ENCODE peak calls at places on chromosome 22, in five cellular contexts. P is suprapubic skin, Q is prostate gland, R is stomach, Z is transverse colon. F is an unnamed sample.

GRCh38 chr22:21951931-21952465 is 650 bp downstream of the PPM1F start:
- DNase-seq in R (peak; percentile 57), P (no peak), Q (peak; percentile 46), Z (peak; percentile 44), F (no peak)

GRCh38 chr22:25663654-25664053 is 78.3 kb upstream of the MYO18B start:
- DNase-seq in R (no peak), Z (no peak), P (no peak), Q (no peak), F (no peak)

GRCh38 chr22:50082961-50083461 is 2.2 kb downstream of the MLC1 start:
- DNase-seq in P (no peak), R (no peak), Z (peak; percentile 24), Q (no peak), F (no peak)

GRCh38 chr22:17725465-17725800 is 48.8 kb downstream of the BID start:
- DNase-seq in P (no peak), Z (no peak), R (no peak), Q (no peak), F (no peak)

GRCh38 chr22:47054231-47055072 is 292.0 kb downstream of the TBC1D22A start:
- DNase-seq in Q (no peak), Z (no peak), P (no peak), R (no peak), F (no peak)

GRCh38 chr22:50507421-50507990 is at the start of gene LMF2:
- DNase-seq in Q (peak; percentile 85), R (peak; percentile 94), Z (peak; percentile 95), P (peak; percentile 93), F (peak; percentile 98)

GRCh38 chr22:46879083-46879482 is 116.6 kb downstream of the TBC1D22A start:
- DNase-seq in Z (no peak), P (no peak), R (no peak), Q (no peak), F (no peak)

GRCh38 chr22:19610518-19611253 is 86.5 kb upstream of the CLDN5 start:
- DNase-seq in P (no peak), Q (no peak), Z (no peak), R (no peak), F (no peak)

GRCh38 chr22:19965771-19966709 is 24.4 kb upstream of the TXNRD2 start:
- DNase-seq in P (no peak), Z (no peak), R (no peak), Q (no peak), F (no peak)

GRCh38 chr22:49209452-49210195 is 618.0 kb downstream of the BRD1 start:
- DNase-seq in Z (no peak), Q (no peak), P (peak; percentile 35), R (peak; percentile 20), F (no peak)

GRCh38 chr22:46907578-46908215 is 145.2 kb downstream of the TBC1D22A start:
- DNase-seq in R (no peak), Q (no peak), Z (no peak), P (no peak), F (no peak)

GRCh38 chr22:30867746-30868662 is 100.6 kb downstream of the MORC2 start:
- DNase-seq in Q (no peak), R (no peak), Z (peak; percentile 3), P (peak; percentile 46), F (peak; percentile 14)

GRCh38 chr22:35961480-35961902 is 67.1 kb downstream of the RBFOX2 start:
- DNase-seq in Q (no peak), Z (no peak), R (no peak), P (peak; percentile 67), F (no peak)

GRCh38 chr22:47275479-47276218 is 513.2 kb downstream of the TBC1D22A start:
- DNase-seq in Z (no peak), R (no peak), Q (no peak), P (peak; percentile 39), F (no peak)

GRCh38 chr22:20606041-20606783 is 98.8 kb downstream of the MED15 start:
- DNase-seq in R (peak; percentile 84), Q (peak; percentile 93), Z (peak; percentile 66), P (no peak), F (peak; percentile 79)

GRCh38 chr22:35894937-35895708 is 133.5 kb downstream of the RBFOX2 start:
- DNase-seq in P (no peak), Q (peak; percentile 51), Z (peak; percentile 12), R (no peak), F (no peak)

GRCh38 chr22:48333323-48333763 is 1494.3 kb downstream of the BRD1 start:
- DNase-seq in P (peak; percentile 51), Q (no peak), Z (no peak), R (no peak), F (no peak)

GRCh38 chr22:47090591-47091240 is 328.3 kb downstream of the TBC1D22A start:
- DNase-seq in Q (no peak), R (no peak), Z (no peak), P (no peak), F (no peak)

GRCh38 chr22:29861672-29862297 is 21.2 kb upstream of the MTMR3 start:
- DNase-seq in R (no peak), Z (no peak), Q (no peak), P (no peak), F (no peak)

GRCh38 chr22:26589367-26589844 is 526 bp downstream of the TPST2 start:
- DNase-seq in R (peak; percentile 38), Q (no peak), P (no peak), Z (peak; percentile 57), F (no peak)

GRCh38 chr22:20998411-20999336 is 3.2 kb downstream of the THAP7 start:
- DNase-seq in Z (no peak), Q (no peak), R (no peak), P (no peak), F (no peak)

GRCh38 chr22:19582033-19582693 is 58.0 kb upstream of the CLDN5 start:
- DNase-seq in Q (no peak), Z (no peak), R (no peak), P (no peak), F (no peak)

GRCh38 chr22:44028091-44028490 is 4.0 kb downstream of the PARVB start:
- DNase-seq in Z (no peak), Q (no peak), R (no peak), P (no peak), F (no peak)

GRCh38 chr22:44025171-44026065 is 1.3 kb downstream of the PARVB start:
- DNase-seq in R (peak; percentile 45), Q (no peak), P (peak; percentile 76), Z (peak; percentile 83), F (peak; percentile 66)

GRCh38 chr22:44029069-44029468 is 5.0 kb downstream of the PARVB start:
- DNase-seq in R (no peak), Q (no peak), P (no peak), Z (no peak), F (no peak)

GRCh38 chr22:44026066-44026629 is 2.0 kb downstream of the PARVB start:
- DNase-seq in Z (no peak), P (no peak), R (no peak), Q (no peak), F (no peak)

GRCh38 chr22:44026630-44027511 is 2.8 kb downstream of the PARVB start:
- DNase-seq in R (peak; percentile 70), Q (peak; percentile 19), Z (peak; percentile 87), P (peak; percentile 94), F (peak; percentile 81)
- TF ChIP-seq POLR2A in R (no peak), Q (no peak), Z (peak; percentile 44), P (no peak), F (peak; percentile 81)

GRCh38 chr22:45526263-45526662 is 23.6 kb downstream of the FBLN1 start:
- DNase-seq in P (no peak), Q (no peak), R (no peak), Z (no peak), F (no peak)
- TF ChIP-seq POLR2AphosphoS5 in P (no peak), Q (no peak), R (no peak), Z (no peak), F (no peak)

DNA sequence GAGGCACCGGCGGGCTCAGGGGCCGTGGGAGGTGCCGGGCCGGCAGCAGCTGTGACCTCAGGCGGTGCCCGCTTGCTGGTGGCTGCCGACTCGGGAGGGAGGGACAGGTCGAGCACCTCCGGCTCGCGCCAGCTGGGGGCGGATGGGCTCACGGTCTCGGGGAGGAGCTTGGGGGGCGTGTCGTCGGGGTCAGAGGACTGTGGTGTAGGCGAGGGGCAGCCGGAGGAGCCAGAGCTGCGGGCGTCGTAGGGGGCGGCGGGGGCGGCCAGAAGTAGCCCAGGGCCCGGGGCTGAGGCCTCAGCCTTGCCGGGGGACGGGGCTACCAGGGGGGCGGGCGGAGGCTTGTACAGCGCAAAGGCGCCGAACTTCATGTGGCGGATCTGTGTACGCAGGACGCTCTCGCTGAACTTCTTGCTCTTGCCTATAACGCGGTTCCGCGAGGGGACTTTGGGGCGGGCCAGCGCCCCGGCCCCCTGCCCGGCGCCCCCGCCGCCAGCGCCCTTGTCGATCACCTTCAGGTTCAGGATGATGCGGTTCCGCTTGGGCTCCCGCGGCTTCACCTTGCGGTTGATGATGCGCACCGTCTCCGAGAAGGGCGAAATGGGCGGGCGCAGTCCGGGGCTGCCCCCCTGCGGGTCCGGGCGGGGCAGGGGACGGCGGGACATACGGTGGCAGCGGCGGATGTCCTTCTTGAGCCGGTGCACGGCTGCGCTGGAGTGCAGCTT is 5.5 kb downstream of the CBX6 start:
- DNase-seq in P (peak; percentile 62), Z (no peak), R (no peak), Q (no peak), F (no peak)
- TF ChIP-seq POLR2A in P (no peak), Z (no peak), R (no peak), Q (no peak), F (no peak)

DNA sequence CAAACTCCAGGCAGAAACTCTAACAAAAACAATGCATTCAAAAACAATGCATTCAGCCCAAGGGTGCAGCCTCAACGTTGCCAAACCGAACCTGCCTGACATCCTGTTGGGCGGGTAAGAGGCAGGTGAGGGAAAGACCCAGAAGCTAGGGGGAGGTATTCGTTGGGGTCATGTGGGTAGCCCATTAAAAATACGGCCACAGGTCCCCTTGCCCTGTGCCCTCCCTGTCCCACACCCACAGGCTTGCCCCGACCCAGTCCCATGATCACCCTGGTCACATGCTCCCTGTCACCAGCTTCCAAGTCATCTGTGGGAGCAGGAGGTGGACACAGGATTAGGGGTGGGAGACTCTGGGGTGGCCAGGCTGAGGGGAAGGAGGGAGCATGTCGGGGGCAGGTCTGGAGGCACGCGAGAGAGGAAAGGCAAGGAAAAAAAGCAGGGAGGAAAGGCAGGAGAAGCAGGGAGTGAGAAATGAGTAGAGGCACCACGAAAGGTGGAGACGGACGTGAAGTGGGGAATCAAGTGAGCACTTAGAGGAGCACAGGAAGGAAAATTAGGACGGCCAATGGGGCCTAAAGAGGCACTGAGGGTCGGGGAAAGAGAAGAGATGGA is 683 bp downstream of the PLA2G6 start:
- DNase-seq in Q (peak; percentile 37), P (no peak), R (peak; percentile 59), Z (peak; percentile 57), F (no peak)
- TF ChIP-seq POLR2AphosphoS5 in Q (peak; percentile 53), P (no peak), R (no peak), Z (no peak), F (no peak)

DNA sequence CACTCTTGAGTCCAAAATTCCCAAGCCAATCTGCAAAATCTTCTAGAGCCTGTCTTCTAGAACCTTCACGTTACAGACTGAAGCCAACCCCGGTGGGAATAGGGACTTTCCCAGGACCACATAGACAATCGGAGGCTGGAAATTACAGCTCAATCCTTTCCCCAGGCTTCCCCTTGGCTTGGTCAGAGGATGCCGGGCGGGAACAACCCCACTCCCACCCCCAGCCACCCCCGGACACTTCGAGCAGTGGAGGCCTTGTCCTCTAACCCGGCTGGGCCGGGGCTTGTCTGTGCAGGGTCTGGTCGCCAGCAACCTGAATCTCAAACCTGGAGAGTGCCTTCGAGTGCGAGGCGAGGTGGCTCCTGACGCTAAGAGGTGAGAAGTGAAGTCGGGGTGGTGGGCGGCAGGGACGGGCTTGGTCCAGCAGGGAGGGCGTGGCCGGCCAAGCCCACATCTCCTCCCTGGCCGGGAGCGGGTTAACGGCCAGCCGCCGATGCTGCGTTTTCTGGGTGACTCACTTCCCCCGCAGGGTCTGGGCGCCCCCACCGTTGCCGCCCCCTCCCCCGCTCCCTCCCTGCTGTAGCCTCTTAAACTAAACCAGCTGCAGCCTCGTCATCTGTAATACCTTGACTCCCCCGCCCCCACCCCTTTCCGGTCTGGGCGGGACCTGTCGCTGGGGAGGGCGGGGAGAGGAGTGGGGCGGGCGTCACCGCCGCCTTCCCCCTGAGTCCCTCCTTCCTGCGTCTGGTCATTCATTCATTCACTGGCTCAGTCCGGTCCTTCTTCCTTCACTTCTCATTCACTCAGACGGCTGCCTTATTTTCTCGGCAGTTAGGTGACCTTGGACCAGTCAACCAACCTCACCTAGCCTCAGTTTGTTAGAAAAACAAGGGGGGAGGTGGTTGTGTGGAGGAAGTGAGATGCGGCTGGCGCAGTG is 1.5 kb downstream of the LGALS1 start:
- DNase-seq in P (peak; percentile 93), R (peak; percentile 85), Q (peak; percentile 76), Z (peak; percentile 93), F (peak; percentile 74)
- TF ChIP-seq POLR2A in P (no peak), R (no peak), Q (peak; percentile 46), Z (peak; percentile 62), F (peak; percentile 60)

F was measured in GM12892.